ENCODE peak calls at places on chromosomes 4 and X, in four cellular contexts. I is ecto neural progenitor cell, G is hypothalamus, P is coronary artery. J is an unnamed sample.

GRCh38 chr4:123559955-123560669 is 163.5 kb downstream of the SPRY1 start:
- DNase-seq in P (no peak), I (no peak), G (no peak), J (no peak)

GRCh38 chrX:148049441-148049840 is 68.3 kb downstream of the FMR1NB start:
- DNase-seq in G (no peak), I (no peak), P (no peak), J (peak; percentile 10)

GRCh38 chrX:40085086-40085551 is 12.6 kb downstream of the BCOR start:
- DNase-seq in P (no peak), G (no peak), I (no peak), J (no peak)

GRCh38 chrX:72142094-72142843 is 10.6 kb upstream of the RTL5 start:
- DNase-seq in G (no peak), I (peak; percentile 52), P (no peak), J (peak; percentile 29)

GRCh38 chr4:93187441-93187840 is 641.1 kb upstream of the ATOH1 start:
- DNase-seq in I (no peak), P (no peak), G (no peak), J (no peak)

GRCh38 chr4:176794151-176794550 is 1.4 kb upstream of the VEGFC start:
- DNase-seq in P (no peak), I (no peak), G (no peak), J (no peak)

GRCh38 chrX:149652232-149652981 is 20.8 kb upstream of the TMEM185A start:
- DNase-seq in I (peak; percentile 28), P (peak; percentile 53), G (no peak), J (no peak)

GRCh38 chrX:19272452-19272851 is 71.3 kb upstream of the PDHA1 start:
- DNase-seq in I (no peak), G (no peak), P (no peak), J (no peak)

GRCh38 chr4:155568641-155569040 is 98.0 kb upstream of the GUCY1A1 start:
- DNase-seq in I (no peak), P (no peak), G (no peak), J (no peak)

GRCh38 chr4:150070464-150071170 is 7.6 kb upstream of the DCLK2 start:
- DNase-seq in G (no peak), P (no peak), I (no peak), J (no peak)

GRCh38 chr4:155774033-155774432 is 15.2 kb downstream of the GUCY1B1 start:
- DNase-seq in G (no peak), P (no peak), I (no peak), J (no peak)

GRCh38 chr4:154559141-154559841 is 3.5 kb upstream of the FGB start:
- DNase-seq in G (no peak), P (no peak), I (no peak), J (peak; percentile 21)

GRCh38 chrX:20829665-20830481 is 544.3 kb upstream of the CNKSR2 start:
- DNase-seq in I (no peak), P (no peak), G (no peak), J (no peak)

GRCh38 chr4:5142726-5143125 is 91.4 kb downstream of the STK32B start:
- DNase-seq in I (no peak), G (no peak), P (no peak), J (no peak)

GRCh38 chr4:99405433-99406115 is 29.6 kb downstream of the ADH7 start:
- DNase-seq in G (peak; percentile 25), I (peak; percentile 63), P (no peak), J (peak; percentile 47)

GRCh38 chr4:118389731-118390520 is 37.1 kb upstream of the PRSS12 start:
- DNase-seq in P (no peak), G (no peak), I (no peak), J (no peak)

GRCh38 chr4:82415922-82416365 is 14.3 kb downstream of the HNRNPDL start:
- DNase-seq in I (peak; percentile 67), P (no peak), G (no peak), J (no peak)

GRCh38 chr4:151321586-151321985 is 3.8 kb downstream of the SH3D19 start:
- DNase-seq in P (no peak), G (no peak), I (no peak), J (no peak)

GRCh38 chr4:42411803-42412202 is 14.5 kb downstream of the SHISA3 start:
- DNase-seq in G (no peak), P (no peak), I (no peak), J (no peak)

GRCh38 chrX:66360894-66361293 is 196.8 kb downstream of the HEPH start:
- DNase-seq in G (no peak), P (no peak), I (no peak), J (no peak)

GRCh38 chr4:78732332-78733104 is 43.6 kb upstream of the BMP2K start:
- DNase-seq in I (no peak), G (no peak), P (no peak), J (no peak)

GRCh38 chr4:84708406-84709135 is 125.6 kb downstream of the CDS1 start:
- DNase-seq in G (no peak), I (no peak), P (no peak), J (no peak)

GRCh38 chr4:14178421-14178820 is 550.9 kb upstream of the BOD1L1 start:
- DNase-seq in P (no peak), G (no peak), I (no peak), J (no peak)

GRCh38 chr4:86181585-86181984 is 178.3 kb downstream of the MAPK10 start:
- DNase-seq in I (no peak), P (no peak), G (no peak), J (no peak)

GRCh38 chrX:107146670-107147069 is 28.0 kb upstream of the RBM41 start:
- DNase-seq in G (no peak), P (no peak), I (no peak), J (no peak)

GRCh38 chr4:47120783-47121182 is 89.4 kb downstream of the GABRB1 start:
- DNase-seq in P (no peak), I (no peak), G (peak; percentile 3), J (no peak)

GRCh38 chr4:61294001-61294400 is 93.9 kb downstream of the ADGRL3 start:
- DNase-seq in G (no peak), I (no peak), P (no peak), J (no peak)

GRCh38 chrX:40325161-40325560 is 227.4 kb upstream of the BCOR start:
- DNase-seq in I (peak; percentile 29), P (peak; percentile 24), G (no peak), J (no peak)